ENCODE peak calls at places on chromosome 7, in six cellular contexts. One of them, this sample, is unnamed.

GRCh38 chr7:21253740-21254687 is 173.9 kb upstream of the SP4 start:
- DNase-seq in tibial artery: no peak
- DNase-seq in epithelial cell of esophagus: peak
- DNase-seq in A549: peak
- DNase-seq in psoas muscle: no peak
- DNase-seq in pancreas: peak
- DNase-seq in this sample: no peak

GRCh38 chr7:135717686-135718085 is 10.3 kb downstream of the SLC13A4 start:
- DNase-seq in psoas muscle: no peak
- DNase-seq in epithelial cell of esophagus: no peak
- DNase-seq in pancreas: no peak
- DNase-seq in A549: no peak
- DNase-seq in tibial artery: no peak
- DNase-seq in this sample: no peak

GRCh38 chr7:37354661-37355131 is 94.0 kb downstream of the ELMO1 start:
- DNase-seq in pancreas: peak
- DNase-seq in A549: no peak
- DNase-seq in epithelial cell of esophagus: peak
- DNase-seq in tibial artery: peak
- DNase-seq in psoas muscle: peak
- DNase-seq in this sample: peak

GRCh38 chr7:147492621-147493020 is 1097.9 kb upstream of the C7orf33 start:
- DNase-seq in A549: no peak
- DNase-seq in psoas muscle: no peak
- DNase-seq in pancreas: no peak
- DNase-seq in epithelial cell of esophagus: peak
- DNase-seq in tibial artery: no peak
- DNase-seq in this sample: no peak

GRCh38 chr7:69782917-69783684 is 184.8 kb downstream of the AUTS2 start:
- DNase-seq in tibial artery: peak
- DNase-seq in A549: no peak
- DNase-seq in psoas muscle: peak
- DNase-seq in pancreas: no peak
- DNase-seq in epithelial cell of esophagus: no peak
- DNase-seq in this sample: peak

GRCh38 chr7:38796636-38797501 is 112.1 kb downstream of the VPS41 start:
- DNase-seq in pancreas: peak
- DNase-seq in psoas muscle: no peak
- DNase-seq in epithelial cell of esophagus: peak
- DNase-seq in tibial artery: no peak
- DNase-seq in A549: peak
- DNase-seq in this sample: no peak

GRCh38 chr7:84372155-84372621 is 177.6 kb upstream of the SEMA3A start:
- DNase-seq in tibial artery: no peak
- DNase-seq in epithelial cell of esophagus: peak
- DNase-seq in pancreas: no peak
- DNase-seq in A549: no peak
- DNase-seq in psoas muscle: no peak
- DNase-seq in this sample: no peak

GRCh38 chr7:129670636-129671035 is 59.1 kb downstream of the NRF1 start:
- DNase-seq in A549: no peak
- DNase-seq in tibial artery: no peak
- DNase-seq in pancreas: no peak
- DNase-seq in psoas muscle: no peak
- DNase-seq in epithelial cell of esophagus: no peak
- DNase-seq in this sample: no peak

GRCh38 chr7:33766396-33766795 is 138.9 kb upstream of the BMPER start:
- DNase-seq in epithelial cell of esophagus: peak
- DNase-seq in psoas muscle: no peak
- DNase-seq in A549: no peak
- DNase-seq in tibial artery: no peak
- DNase-seq in pancreas: no peak
- DNase-seq in this sample: no peak

GRCh38 chr7:7653568-7654187 is 13.1 kb downstream of the UMAD1 start:
- DNase-seq in A549: peak
- DNase-seq in pancreas: no peak
- DNase-seq in epithelial cell of esophagus: peak
- DNase-seq in tibial artery: no peak
- DNase-seq in psoas muscle: no peak
- DNase-seq in this sample: no peak

GRCh38 chr7:83413425-83413824 is 235.5 kb downstream of the SEMA3E start:
- DNase-seq in tibial artery: no peak
- DNase-seq in A549: no peak
- DNase-seq in pancreas: no peak
- DNase-seq in epithelial cell of esophagus: peak
- DNase-seq in psoas muscle: no peak
- DNase-seq in this sample: no peak

GRCh38 chr7:98251251-98251843 is 685 bp downstream of the TECPR1 start:
- DNase-seq in A549: no peak
- DNase-seq in epithelial cell of esophagus: no peak
- DNase-seq in pancreas: no peak
- DNase-seq in tibial artery: no peak
- DNase-seq in psoas muscle: peak
- DNase-seq in this sample: no peak

GRCh38 chr7:98251844-98252639 is at the start of gene TECPR1:
- DNase-seq in tibial artery: peak
- DNase-seq in A549: peak
- DNase-seq in pancreas: peak
- DNase-seq in epithelial cell of esophagus: peak
- DNase-seq in psoas muscle: peak
- DNase-seq in this sample: peak

GRCh38 chr7:98254516-98254915 is 2.5 kb upstream of the TECPR1 start:
- DNase-seq in tibial artery: no peak
- DNase-seq in A549: no peak
- DNase-seq in epithelial cell of esophagus: no peak
- DNase-seq in psoas muscle: no peak
- DNase-seq in pancreas: no peak
- DNase-seq in this sample: no peak

GRCh38 chr7:98250789-98251188 is 1.2 kb downstream of the TECPR1 start:
- DNase-seq in epithelial cell of esophagus: no peak
- DNase-seq in tibial artery: no peak
- DNase-seq in A549: no peak
- DNase-seq in psoas muscle: no peak
- DNase-seq in pancreas: no peak
- DNase-seq in this sample: no peak

DNA sequence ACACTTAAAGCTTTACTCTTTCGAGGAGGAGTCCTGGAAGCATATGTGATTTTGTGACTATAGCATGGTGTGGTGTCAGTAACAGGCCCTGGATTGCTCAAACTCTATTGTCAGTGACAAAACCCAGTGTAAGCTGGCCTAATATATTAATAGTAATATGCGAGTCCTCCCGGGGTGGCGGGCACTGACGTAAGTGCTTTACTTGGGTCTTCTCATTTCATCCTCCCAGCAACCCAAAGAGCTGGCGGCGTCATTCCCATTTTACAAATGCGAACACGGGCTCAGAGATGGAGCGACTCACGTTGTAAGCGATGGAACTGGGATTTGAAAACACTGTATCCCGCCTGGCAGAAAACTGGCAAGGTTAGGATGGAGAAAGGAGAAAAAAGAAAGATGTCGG is 623 bp upstream of the TECPR1 start:
- DNase-seq in psoas muscle: no peak
- DNase-seq in A549: no peak
- DNase-seq in pancreas: no peak
- DNase-seq in tibial artery: no peak
- DNase-seq in epithelial cell of esophagus: peak
- DNase-seq in this sample: no peak
- H3K4me3 ChIP-seq in psoas muscle: peak
- H3K4me3 ChIP-seq in A549: peak
- H3K4me3 ChIP-seq in pancreas: peak
- H3K4me3 ChIP-seq in tibial artery: peak
- H3K4me3 ChIP-seq in epithelial cell of esophagus: peak
- H3K4me3 ChIP-seq in this sample: peak

GRCh38 chr7:144028547-144028946 is 20.2 kb upstream of the OR2A5 start:
- DNase-seq in A549: no peak
- DNase-seq in pancreas: no peak
- DNase-seq in epithelial cell of esophagus: no peak
- DNase-seq in tibial artery: no peak
- DNase-seq in psoas muscle: no peak
- DNase-seq in this sample: no peak

GRCh38 chr7:144024213-144024612 is 24.1 kb downstream of the OR6B1 start:
- DNase-seq in psoas muscle: no peak
- DNase-seq in tibial artery: no peak
- DNase-seq in pancreas: no peak
- DNase-seq in epithelial cell of esophagus: no peak
- DNase-seq in A549: no peak
- DNase-seq in this sample: no peak

GRCh38 chr7:144027974-144028373 is 20.8 kb upstream of the OR2A5 start:
- DNase-seq in pancreas: no peak
- DNase-seq in psoas muscle: no peak
- DNase-seq in A549: no peak
- DNase-seq in epithelial cell of esophagus: no peak
- DNase-seq in tibial artery: no peak
- DNase-seq in this sample: no peak

GRCh38 chr7:144026203-144026883 is 22.4 kb upstream of the OR2A5 start:
- DNase-seq in epithelial cell of esophagus: no peak
- DNase-seq in tibial artery: no peak
- DNase-seq in pancreas: no peak
- DNase-seq in A549: no peak
- DNase-seq in psoas muscle: no peak
- DNase-seq in this sample: no peak

DNA sequence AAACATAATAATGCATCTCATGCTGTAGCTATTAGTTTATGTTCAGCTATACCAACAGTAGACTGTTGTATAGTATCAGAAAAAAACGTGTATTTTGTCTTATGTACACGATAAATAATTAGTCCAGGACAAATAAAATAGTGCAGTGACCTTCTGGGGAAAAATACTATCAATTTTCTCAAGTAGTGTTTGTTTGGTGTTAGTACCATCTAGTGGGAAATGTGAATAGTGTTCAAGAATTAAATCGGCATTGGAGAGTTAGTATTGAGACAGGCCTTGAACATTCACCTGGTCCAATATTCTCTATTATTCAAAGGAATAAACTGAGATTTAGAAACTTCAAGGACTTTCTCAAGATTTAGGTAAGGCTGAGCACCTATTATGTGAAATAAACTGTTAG is 21.7 kb upstream of the OR2A5 start:
- DNase-seq in epithelial cell of esophagus: peak
- DNase-seq in pancreas: no peak
- DNase-seq in A549: no peak
- DNase-seq in psoas muscle: no peak
- DNase-seq in tibial artery: no peak
- DNase-seq in this sample: no peak
- TF ChIP-seq CTCF in epithelial cell of esophagus: peak
- TF ChIP-seq CTCF in pancreas: no peak
- TF ChIP-seq CTCF in A549: peak
- TF ChIP-seq CTCF in psoas muscle: peak
- TF ChIP-seq CTCF in tibial artery: peak
- TF ChIP-seq CTCF in this sample: peak

DNA sequence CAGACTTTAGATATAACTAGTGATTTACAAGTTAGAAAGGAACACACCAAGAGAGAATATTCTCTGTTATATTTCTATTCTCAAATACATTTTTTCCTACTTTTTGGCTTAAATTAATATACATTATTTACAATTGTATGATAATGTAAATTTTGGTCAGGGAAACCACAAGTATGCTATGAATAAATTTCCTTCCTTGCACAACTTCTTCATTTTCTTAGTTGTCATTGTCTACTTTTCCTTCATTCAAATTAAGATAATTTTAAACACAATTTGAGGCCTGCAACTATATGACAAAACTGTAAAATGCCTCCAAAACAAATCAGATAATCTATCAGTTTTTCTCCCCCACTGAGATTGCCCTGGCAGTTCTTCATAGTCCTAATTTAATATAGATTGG is 131.3 kb downstream of the CDK14 start:
- DNase-seq in tibial artery: no peak
- DNase-seq in psoas muscle: no peak
- DNase-seq in pancreas: no peak
- DNase-seq in A549: no peak
- DNase-seq in epithelial cell of esophagus: no peak
- DNase-seq in this sample: no peak
- H3K4me3 ChIP-seq in tibial artery: no peak
- H3K4me3 ChIP-seq in psoas muscle: no peak
- H3K4me3 ChIP-seq in pancreas: no peak
- H3K4me3 ChIP-seq in A549: no peak
- H3K4me3 ChIP-seq in epithelial cell of esophagus: no peak
- H3K4me3 ChIP-seq in this sample: no peak

GRCh38 chr7:157220916-157221569 is 82.3 kb downstream of the UBE3C start:
- DNase-seq in epithelial cell of esophagus: no peak
- DNase-seq in A549: no peak
- DNase-seq in psoas muscle: no peak
- DNase-seq in pancreas: no peak
- DNase-seq in tibial artery: no peak
- DNase-seq in this sample: no peak

GRCh38 chr7:157228864-157229422 is 90.2 kb downstream of the UBE3C start:
- DNase-seq in A549: peak
- DNase-seq in epithelial cell of esophagus: peak
- DNase-seq in pancreas: no peak
- DNase-seq in tibial artery: no peak
- DNase-seq in psoas muscle: no peak
- DNase-seq in this sample: no peak

GRCh38 chr7:157219154-157219553 is 80.4 kb downstream of the UBE3C start:
- DNase-seq in psoas muscle: no peak
- DNase-seq in tibial artery: no peak
- DNase-seq in epithelial cell of esophagus: no peak
- DNase-seq in pancreas: peak
- DNase-seq in A549: no peak
- DNase-seq in this sample: no peak

GRCh38 chr7:157224627-157225026 is 85.9 kb downstream of the UBE3C start:
- DNase-seq in pancreas: no peak
- DNase-seq in A549: no peak
- DNase-seq in tibial artery: no peak
- DNase-seq in psoas muscle: no peak
- DNase-seq in epithelial cell of esophagus: peak
- DNase-seq in this sample: no peak
- TF ChIP-seq CTCF in pancreas: no peak
- TF ChIP-seq CTCF in A549: peak
- TF ChIP-seq CTCF in tibial artery: no peak
- TF ChIP-seq CTCF in psoas muscle: no peak
- TF ChIP-seq CTCF in epithelial cell of esophagus: no peak
- TF ChIP-seq CTCF in this sample: no peak